ENCODE peak calls at places on chromosomes 3 and 15, in five cellular contexts. X, T, N, A and R are unnamed samples. For H3K4me1 and H3K9me3, the result is how much of the 10 kb centered on the place peaks cover.

GRCh38 chr3:38347421-38348200 is 1.0 kb downstream of the XYLB start:
- DNase-seq in A (no peak), N (no peak), X (no peak), T (no peak), R (no peak)

GRCh38 chr3:34727700-34728099 is 911.6 kb upstream of the ARPP21 start:
- DNase-seq in N (no peak), T (no peak), X (no peak), A (no peak), R (no peak)

GRCh38 chr3:150639262-150639661 is 36.1 kb downstream of the SELENOT start:
- DNase-seq in N (no peak), A (no peak), X (no peak), T (no peak), R (no peak)

GRCh38 chr3:98814799-98815450 is 51.8 kb downstream of the ST3GAL6 start:
- DNase-seq in N (no peak), X (no peak), T (no peak), A (no peak), R (no peak)

GRCh38 chr3:141255864-141256263 is 24.2 kb downstream of the PXYLP1 start:
- DNase-seq in X (no peak), A (peak), N (no peak), T (no peak), R (no peak)

GRCh38 chr3:160869825-160870224 is 113.8 kb downstream of the PPM1L start:
- DNase-seq in A (no peak), T (no peak), N (peak), X (no peak), R (no peak)

GRCh38 chr3:29695201-29695904 is 414.5 kb downstream of the RBMS3 start:
- DNase-seq in X (no peak), T (no peak), N (no peak), A (no peak), R (no peak)

GRCh38 chr15:61116830-61117229 is 112.3 kb downstream of the RORA start:
- DNase-seq in N (no peak), A (no peak), T (no peak), X (no peak), R (no peak)

GRCh38 chr3:55486857-55487375 is at the start of gene WNT5A:
- DNase-seq in T (no peak), A (no peak), N (no peak), X (no peak), R (peak)

GRCh38 chr3:40613306-40613705 is 88.5 kb downstream of the ZNF621 start:
- DNase-seq in X (peak), T (no peak), A (no peak), N (no peak), R (no peak)

GRCh38 chr3:51967384-51968174 is at the start of gene PCBP4:
- DNase-seq in X (no peak), N (peak), T (no peak), A (peak), R (peak)

GRCh38 chr3:166444756-166445155 is 607.5 kb upstream of the BCHE start:
- DNase-seq in A (no peak), X (no peak), N (no peak), T (no peak), R (peak)

GRCh38 chr15:57061696-57062095 is 143.3 kb downstream of the TCF12 start:
- DNase-seq in X (no peak), T (no peak), A (no peak), N (no peak), R (no peak)

GRCh38 chr3:60246361-60246760 is 1004.9 kb downstream of the FHIT start:
- DNase-seq in T (no peak), A (no peak), N (no peak), X (no peak), R (no peak)

GRCh38 chr15:77185242-77185785 is 114.4 kb upstream of the TSPAN3 start:
- DNase-seq in N (no peak), X (no peak), A (no peak), T (no peak), R (no peak)

GRCh38 chr3:2180661-2181060 is 82.0 kb downstream of the CNTN4 start:
- DNase-seq in X (no peak), N (no peak), A (no peak), T (no peak), R (no peak)

GRCh38 chr3:97719156-97719821 is 45.3 kb upstream of the ARL6 start:
- DNase-seq in T (peak), X (no peak), A (peak), N (peak), R (peak)

GRCh38 chr15:57914350-57915055 is 151.0 kb downstream of the ALDH1A2 start:
- DNase-seq in X (no peak), A (no peak), N (no peak), T (no peak), R (peak)

GRCh38 chr15:98503970-98504369 is 144.4 kb upstream of the IGF1R start:
- DNase-seq in N (no peak), T (no peak), X (peak), A (no peak), R (no peak)

GRCh38 chr3:25493246-25493645 is 65.2 kb downstream of the RARB start:
- DNase-seq in X (no peak), N (no peak), T (no peak), A (no peak), R (no peak)

GRCh38 chr3:19075037-19075436 is 73.3 kb upstream of the KCNH8 start:
- DNase-seq in X (no peak), T (no peak), N (no peak), A (no peak), R (no peak)

GRCh38 chr3:127816783-127817182 is 5.5 kb downstream of the MGLL start:
- DNase-seq in N (peak), T (no peak), A (no peak), X (no peak), R (no peak)
- H3K4me1 ChIP-seq in N (half or more), T (under half), A (under half), X (half or more), R (half or more)

DNA sequence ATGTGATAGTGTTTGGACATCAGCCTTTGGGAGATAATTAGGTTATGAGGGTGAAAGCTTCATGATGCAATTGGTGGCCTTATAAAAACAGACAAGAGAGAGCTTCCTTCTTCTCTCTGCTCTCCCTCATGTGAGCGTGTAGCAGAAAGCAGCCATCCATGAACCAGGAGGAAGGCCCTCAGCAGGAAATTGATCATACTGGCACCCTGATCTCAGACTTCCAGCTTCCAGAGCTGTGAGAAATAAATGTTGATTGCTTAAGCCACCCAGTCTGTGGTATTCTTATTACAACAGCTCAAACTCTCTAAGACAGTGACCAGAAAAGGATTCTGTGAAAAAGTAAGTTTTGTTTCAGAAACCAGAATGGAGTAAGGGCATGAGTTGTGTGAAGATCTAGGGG is 13.3 kb downstream of the STAC start:
- DNase-seq in X (no peak), A (no peak), N (no peak), T (no peak), R (no peak)
- H3K9me3 ChIP-seq in X (under half), A (under half), N (under half), T (under half), R (under half)

GRCh38 chr3:129120254-129121004 is 1.2 kb downstream of the RAB43 start:
- DNase-seq in T (peak), A (peak), N (peak), X (peak), R (peak)
- H3K4me1 ChIP-seq in T (under half), A (under half), N (under half), X (under half), R (under half)

GRCh38 chr15:87816811-87817210 is 439.7 kb downstream of the NTRK3 start:
- DNase-seq in X (peak), A (no peak), N (no peak), T (no peak), R (no peak)
- H3K9me3 ChIP-seq in X (under half), A (under half), N (under half), T (under half), R (under half)

GRCh38 chr3:72380711-72381508 is 467.3 kb downstream of the SHQ1 start:
- DNase-seq in N (no peak), A (no peak), T (no peak), X (no peak), R (no peak)

GRCh38 chr3:72381584-72381983 is 466.7 kb downstream of the SHQ1 start:
- DNase-seq in T (no peak), X (no peak), N (no peak), A (no peak), R (no peak)

GRCh38 chr3:72383230-72383629 is 465.0 kb downstream of the SHQ1 start:
- DNase-seq in A (no peak), N (no peak), X (no peak), T (no peak), R (no peak)

GRCh38 chr3:72383896-72384295 is 464.3 kb downstream of the SHQ1 start:
- DNase-seq in N (no peak), X (no peak), T (no peak), A (no peak), R (no peak)

DNA sequence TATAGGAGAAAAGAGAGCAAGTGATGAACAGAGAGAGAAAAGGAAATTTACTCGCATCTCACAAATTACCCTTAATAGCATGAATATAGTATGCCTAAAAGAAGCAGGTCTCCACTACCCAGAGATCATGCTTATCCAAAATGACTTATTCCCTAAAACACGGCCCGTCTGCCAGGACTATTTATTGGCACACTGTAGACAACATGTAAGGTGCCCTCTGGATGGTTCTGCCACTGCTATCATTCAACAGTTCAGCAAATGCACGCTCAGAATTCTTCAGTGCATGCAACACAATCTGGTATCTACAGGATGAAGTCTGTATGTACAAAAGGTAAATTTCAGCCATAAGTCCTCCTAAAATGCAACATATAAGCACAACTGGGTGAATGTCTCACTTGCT is 465.8 kb downstream of the SHQ1 start:
- DNase-seq in N (no peak), A (no peak), X (no peak), T (no peak), R (no peak)
- H3K4me1 ChIP-seq in N (under half), A (under half), X (half or more), T (under half), R (under half)

GRCh38 chr15:25176991-25177954 is 222.5 kb downstream of the SNRPN start:
- DNase-seq in X (no peak), N (no peak), T (no peak), A (no peak), R (peak)
- H3K9me3 ChIP-seq in X (under half), N (under half), T (under half), A (under half), R (under half)

DNA sequence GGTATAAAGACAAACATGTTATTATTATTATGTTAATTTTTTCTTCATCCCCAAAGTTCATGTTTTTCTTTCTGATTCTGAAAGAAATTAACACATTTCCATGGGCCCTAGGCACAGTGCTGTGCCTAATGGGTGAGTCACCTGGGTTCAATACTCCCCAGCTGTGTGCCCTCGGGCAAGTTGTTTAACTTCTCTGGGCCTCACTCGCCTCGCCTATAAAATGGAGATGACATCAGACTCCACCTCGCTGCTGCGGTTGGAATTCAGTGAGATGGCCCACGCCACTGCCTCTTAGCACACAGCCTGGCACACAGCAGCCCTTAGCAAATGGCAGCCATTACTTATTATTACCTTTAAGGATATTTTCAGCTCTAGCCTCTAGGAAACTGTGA is 22.6 kb downstream of the DNASE1L3 start:
- DNase-seq in X (no peak), N (no peak), T (no peak), A (no peak), R (no peak)
- H3K4me1 ChIP-seq in X (under half), N (under half), T (under half), A (under half), R (under half)

DNA sequence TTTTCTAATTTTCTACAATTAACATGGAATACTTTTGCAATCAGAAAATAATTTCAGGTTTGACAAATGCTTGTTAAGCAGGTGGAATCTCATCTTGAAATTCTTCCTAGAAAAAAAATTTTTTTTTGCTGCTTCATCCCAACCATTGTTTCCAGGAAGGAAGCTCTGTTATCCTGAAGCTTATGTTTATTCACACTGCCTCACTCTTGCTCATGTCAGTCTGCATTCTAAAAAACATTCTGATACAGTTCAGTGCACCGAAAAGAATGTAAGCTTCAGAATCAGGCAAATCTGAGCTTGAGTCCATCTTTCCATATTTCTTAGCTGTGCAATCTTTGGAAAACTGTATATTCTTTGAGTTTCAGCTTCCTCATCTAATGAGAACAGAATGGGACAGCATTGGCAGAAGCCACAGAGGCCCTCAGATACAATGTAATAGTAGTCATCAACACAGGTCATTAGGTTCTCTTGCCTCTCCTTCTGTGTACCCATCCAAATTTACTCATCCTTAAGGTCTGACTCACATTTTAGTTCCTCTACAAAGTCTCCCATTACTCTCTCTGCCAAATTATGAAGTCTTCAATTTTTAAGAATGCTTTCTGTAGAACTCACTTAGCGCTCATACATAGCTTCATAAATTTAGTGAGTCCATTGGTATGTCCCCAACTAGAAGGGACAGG is 881.8 kb upstream of the NR2F2 start:
- DNase-seq in T (no peak), A (no peak), N (no peak), X (no peak), R (no peak)
- H3K9me3 ChIP-seq in T (under half), A (under half), N (under half), X (under half), R (under half)

DNA sequence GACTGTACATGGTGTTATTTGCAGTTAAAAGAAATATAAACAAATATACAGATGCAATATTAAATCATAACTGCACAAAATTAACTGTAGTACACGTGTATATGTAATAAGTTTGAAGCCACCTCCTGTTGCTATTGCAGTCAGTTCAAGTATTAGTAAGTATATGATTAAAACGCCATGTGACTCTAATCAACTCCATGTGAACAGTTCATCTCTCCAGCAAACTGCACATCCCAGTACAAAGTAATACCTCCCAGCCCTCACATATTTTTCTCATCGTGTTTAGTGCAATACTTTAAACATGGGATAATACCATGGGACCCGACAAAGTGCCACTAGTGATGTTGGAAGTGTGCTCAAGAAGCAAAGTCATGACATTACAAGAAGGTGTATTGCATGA is 34.6 kb downstream of the PDCD10 start:
- DNase-seq in N (no peak), T (no peak), X (no peak), A (no peak), R (no peak)
- H3K4me1 ChIP-seq in N (under half), T (under half), X (under half), A (under half), R (under half)

DNA sequence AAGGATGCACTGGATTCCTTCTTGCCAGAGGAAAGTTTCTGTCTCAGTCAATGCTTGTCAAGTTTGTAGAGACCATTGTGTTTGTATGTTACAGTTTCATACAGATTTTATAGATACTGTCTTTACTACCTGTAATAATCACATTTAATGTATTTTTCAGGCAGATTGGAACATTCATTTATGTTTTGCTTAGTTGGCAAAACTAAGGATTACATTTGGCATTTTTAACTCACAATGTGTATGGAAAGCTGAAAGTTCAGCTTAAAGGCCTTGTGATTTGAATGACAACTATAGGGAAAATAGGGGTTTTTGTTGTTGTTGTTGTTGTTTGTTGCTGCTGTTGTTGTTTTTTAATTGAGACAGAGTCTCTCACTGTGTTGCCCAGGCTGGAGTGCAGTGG is 137.6 kb downstream of the VPS8 start:
- DNase-seq in T (no peak), A (no peak), N (no peak), X (no peak), R (no peak)
- H3K9me3 ChIP-seq in T (under half), A (under half), N (under half), X (under half), R (under half)